ENCODE peak calls at places on chromosome 13, in seven cellular contexts. M, S, G, T, R, Q and C are unnamed samples.

GRCh38 chr13:29918845-29919244 is 68.4 kb upstream of the UBL3 start:
- DNase-seq in M (peak; percentile 72), T (no peak), Q (peak; percentile 83), S (no peak), G (no peak), R (peak; percentile 95), C (no peak)

GRCh38 chr13:30123575-30123974 is 183.8 kb downstream of the KATNAL1 start:
- DNase-seq in Q (no peak), M (no peak), R (no peak), G (no peak), T (no peak), S (no peak), C (no peak)

GRCh38 chr13:102399791-102400618 is 1.8 kb downstream of the FGF14 start:
- DNase-seq in G (no peak), T (no peak), M (peak; percentile 11), R (no peak), S (no peak), Q (no peak), C (no peak)

GRCh38 chr13:99601535-99601934 is 100.3 kb downstream of the TM9SF2 start:
- DNase-seq in R (no peak), M (no peak), S (no peak), Q (no peak), T (no peak), G (no peak), C (no peak)

GRCh38 chr13:50320297-50320862 is 305.1 kb downstream of the KCNRG start:
- DNase-seq in Q (peak; percentile 33), R (peak; percentile 89), S (no peak), G (no peak), M (no peak), T (no peak), C (no peak)

GRCh38 chr13:97224544-97225324 is 2.6 kb downstream of the MBNL2 start:
- DNase-seq in G (no peak), M (peak; percentile 89), T (no peak), S (no peak), R (peak; percentile 71), Q (peak; percentile 69), C (no peak)

GRCh38 chr13:64723735-64724134 is 2506.4 kb downstream of the PCDH9 start:
- DNase-seq in R (peak; percentile 93), G (no peak), S (no peak), M (no peak), T (no peak), Q (peak; percentile 93), C (no peak)

GRCh38 chr13:95226932-95227718 is 74.1 kb downstream of the ABCC4 start:
- DNase-seq in T (no peak), S (no peak), G (no peak), Q (no peak), R (no peak), M (no peak), C (no peak)

GRCh38 chr13:35727881-35728280 is 251.4 kb upstream of the MAB21L1 start:
- DNase-seq in R (no peak), G (no peak), Q (no peak), M (no peak), S (no peak), T (no peak), C (no peak)

GRCh38 chr13:59340581-59340980 is 823.1 kb downstream of the DIAPH3 start:
- DNase-seq in R (no peak), Q (no peak), T (no peak), G (no peak), M (no peak), S (no peak), C (no peak)

GRCh38 chr13:99228737-99229691 is 28.4 kb downstream of the UBAC2 start:
- DNase-seq in M (no peak), R (peak; percentile 78), S (no peak), T (no peak), Q (peak; percentile 46), G (no peak), C (no peak)

GRCh38 chr13:114067381-114067885 is 65.0 kb downstream of the RASA3 start:
- DNase-seq in R (peak; percentile 43), S (peak; percentile 10), M (no peak), G (no peak), Q (no peak), T (no peak), C (no peak)

GRCh38 chr13:52047463-52047862 is 23.0 kb downstream of the UTP14C start:
- DNase-seq in T (no peak), M (no peak), S (no peak), Q (no peak), G (no peak), R (no peak), C (no peak)

GRCh38 chr13:48816696-48817095 is 159.0 kb upstream of the FNDC3A start:
- DNase-seq in R (no peak), G (no peak), Q (no peak), T (no peak), S (no peak), M (no peak), C (no peak)

GRCh38 chr13:97385854-97386253 is 48.1 kb upstream of the RAP2A start:
- DNase-seq in S (no peak), Q (no peak), G (no peak), M (no peak), T (no peak), R (peak; percentile 50), C (no peak)

GRCh38 chr13:76019421-76020044 is 383.4 kb downstream of the LMO7 start:
- DNase-seq in R (peak; percentile 88), G (no peak), T (no peak), Q (no peak), M (no peak), S (no peak), C (no peak)

GRCh38 chr13:111937763-111938375 is 129.1 kb upstream of the SOX1 start:
- DNase-seq in G (no peak), M (no peak), S (no peak), Q (no peak), R (no peak), T (no peak), C (no peak)

GRCh38 chr13:79393564-79394249 is 12.3 kb downstream of the RBM26 start:
- DNase-seq in M (peak; percentile 16), G (no peak), Q (peak; percentile 45), R (peak; percentile 15), S (no peak), T (peak; percentile 90), C (peak; percentile 41)

GRCh38 chr13:78662467-78662866 is 3.5 kb upstream of the OBI1 start:
- DNase-seq in G (no peak), T (no peak), S (no peak), M (no peak), Q (no peak), R (no peak), C (no peak)

GRCh38 chr13:105441406-105441805 is 1094.1 kb downstream of the EFNB2 start:
- DNase-seq in M (no peak), Q (no peak), T (no peak), S (no peak), G (no peak), R (peak; percentile 49), C (no peak)

GRCh38 chr13:27035892-27036235 is 135.7 kb downstream of the USP12 start:
- DNase-seq in M (no peak), R (peak; percentile 76), Q (peak; percentile 61), T (no peak), S (no peak), G (no peak), C (no peak)

GRCh38 chr13:20129076-20129475 is 31.8 kb downstream of the GJA3 start:
- DNase-seq in R (no peak), G (no peak), Q (no peak), S (no peak), M (no peak), T (no peak), C (no peak)

GRCh38 chr13:105334211-105334610 is 1201.3 kb downstream of the EFNB2 start:
- DNase-seq in T (no peak), R (no peak), S (no peak), M (no peak), Q (peak; percentile 77), G (no peak), C (no peak)

GRCh38 chr13:40438022-40438692 is 228.3 kb downstream of the FOXO1 start:
- DNase-seq in Q (no peak), M (no peak), R (no peak), T (no peak), G (no peak), S (no peak), C (no peak)
- H3K27ac ChIP-seq in Q (no peak overlapping the region), M (peak overlapping the region; percentile 67), R (no peak overlapping the region), T (no peak overlapping the region), G (peak overlapping the region; percentile 78), S (peak overlapping the region; percentile 75), C (no peak overlapping the region)

DNA sequence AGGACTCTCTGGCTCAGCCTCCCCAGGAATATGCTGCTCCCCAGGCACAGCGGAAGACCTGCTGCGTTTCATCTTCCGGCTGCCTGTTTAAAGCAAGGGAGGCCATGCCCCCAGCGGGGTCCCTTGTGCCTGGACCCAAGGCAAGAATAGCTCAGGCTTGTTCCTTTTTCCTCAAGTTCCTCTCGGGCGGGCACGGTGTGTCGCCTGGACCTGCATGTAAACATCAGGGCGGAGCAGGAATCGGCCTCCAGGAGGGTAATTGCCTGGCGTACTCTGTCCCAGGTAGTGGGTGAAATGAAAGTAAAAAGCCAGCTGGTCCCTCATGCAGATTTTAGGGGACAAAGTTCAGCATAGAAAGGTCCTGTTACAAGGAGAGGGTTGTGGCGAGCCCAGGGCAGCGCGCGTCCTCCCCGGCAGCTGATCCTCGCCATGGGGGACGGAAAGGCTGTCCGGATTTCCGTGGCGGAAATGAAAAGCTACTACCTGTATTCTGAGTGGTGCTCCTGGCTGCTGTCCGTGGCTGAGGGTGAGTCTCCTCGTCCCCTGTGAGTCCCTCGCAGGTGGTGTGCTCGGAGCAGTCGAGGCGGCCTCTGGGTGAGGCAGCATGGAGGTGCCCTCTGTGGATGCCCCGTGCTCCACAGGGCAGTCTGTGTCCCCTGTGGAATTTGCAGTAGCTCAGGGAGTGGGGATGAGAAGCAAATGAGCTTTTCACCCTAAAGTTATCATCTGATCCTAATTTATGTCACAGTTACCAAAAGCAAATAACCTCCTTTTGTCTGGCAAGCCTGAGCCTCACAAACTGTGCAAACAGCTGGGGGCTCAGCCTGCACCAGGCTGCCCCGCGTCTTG is 16.2 kb downstream of the MCF2L start:
- DNase-seq in T (no peak), Q (no peak), R (no peak), G (no peak), S (no peak), M (peak; percentile 43), C (no peak)
- H3K27ac ChIP-seq in T (no peak overlapping the region), Q (no peak overlapping the region), R (no peak overlapping the region), G (peak overlapping the region; percentile 20), S (peak overlapping the region; percentile 42), M (peak overlapping the region; percentile 65), C (no peak overlapping the region)

DNA sequence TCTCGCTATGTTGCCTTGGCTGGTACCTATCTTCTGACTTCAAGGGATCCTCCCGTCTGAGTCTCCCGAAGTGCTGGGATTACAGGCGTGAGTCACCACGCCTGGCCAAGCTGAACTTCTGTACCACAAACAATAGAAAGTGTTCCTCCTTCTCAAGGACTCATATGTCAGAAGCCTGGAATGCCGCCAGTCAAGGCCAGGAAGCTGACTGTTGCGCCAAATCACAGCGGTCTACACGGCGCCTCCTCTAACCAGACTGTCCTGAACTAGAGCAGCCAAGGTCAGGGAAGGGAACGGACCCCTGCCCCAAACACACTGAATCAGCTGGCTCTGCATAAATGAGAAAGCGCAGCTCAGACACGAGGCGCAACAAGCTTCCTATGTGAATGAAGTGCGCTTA is 14.6 kb downstream of the RAB20 start:
- DNase-seq in M (peak; percentile 95), S (peak; percentile 65), G (peak; percentile 69), R (peak; percentile 94), Q (peak; percentile 98), T (peak; percentile 39), C (no peak)
- H3K27ac ChIP-seq in M (peak overlapping the region; percentile 79), S (no peak overlapping the region), G (peak overlapping the region; percentile 78), R (peak overlapping the region; percentile 67), Q (peak overlapping the region; percentile 14), T (no peak overlapping the region), C (no peak overlapping the region)

DNA sequence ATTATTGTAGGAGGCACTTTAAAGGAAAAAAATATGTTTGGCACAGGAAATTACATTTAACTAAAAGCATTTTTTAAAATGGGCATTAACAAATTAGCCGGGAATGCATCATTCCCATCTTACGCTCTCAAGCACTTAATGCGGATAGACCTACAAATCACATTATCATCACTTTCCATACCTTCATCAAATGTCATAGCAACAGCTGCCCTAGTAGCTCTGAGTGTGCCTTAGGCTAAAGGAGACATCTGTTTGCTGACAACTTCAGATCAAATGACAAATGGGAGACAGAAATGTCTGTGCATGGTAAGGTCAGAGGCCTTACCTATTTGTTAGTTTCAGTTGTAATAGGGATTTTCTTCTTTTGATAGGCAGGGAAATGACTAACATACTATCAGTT is 773.2 kb upstream of the SLC10A2 start:
- DNase-seq in T (no peak), G (no peak), Q (no peak), R (no peak), S (no peak), M (no peak), C (no peak)
- H3K27ac ChIP-seq in T (no peak overlapping the region), G (no peak overlapping the region), Q (no peak overlapping the region), R (no peak overlapping the region), S (no peak overlapping the region), M (no peak overlapping the region), C (no peak overlapping the region)